ENCODE peak calls at places on chromosomes 4 and X, in nine cellular contexts. F is HCT116, A is uterus, O is A549, J is heart left ventricle, E is ovary, D is IMR-90, X is stomach, K is vagina. B is an unnamed sample.

GRCh38 chr4:109989044-109989443 is 76.4 kb downstream of the EGF start:
- DNase-seq in D (no peak), A (no peak), X (no peak), E (no peak), O (peak), F (peak), J (no peak), K (no peak), B (no peak)

GRCh38 chr4:11182586-11183357 is 245.9 kb downstream of the HS3ST1 start:
- DNase-seq in O (no peak), J (no peak), X (no peak), A (no peak), K (no peak), F (no peak), E (no peak), D (peak), B (no peak)

GRCh38 chr4:48268956-48269860 is at the start of gene TEC:
- DNase-seq in K (no peak), F (peak), X (peak), J (peak), D (no peak), E (peak), O (peak), A (no peak), B (peak)

GRCh38 chr4:1899149-1900086 is 28.2 kb downstream of the NSD2 start:
- DNase-seq in X (peak), J (peak), E (peak), K (no peak), O (peak), D (peak), A (peak), F (peak), B (peak)

GRCh38 chr4:4663028-4663427 is 121.2 kb upstream of the STX18 start:
- DNase-seq in X (no peak), O (no peak), J (no peak), F (no peak), D (peak), A (no peak), E (no peak), K (no peak), B (no peak)

GRCh38 chr4:35793045-35793722 is 451.1 kb downstream of the ARAP2 start:
- DNase-seq in O (no peak), E (no peak), K (no peak), F (no peak), X (no peak), A (no peak), J (no peak), D (no peak), B (no peak)

GRCh38 chr4:186644737-186645261 is 78.9 kb downstream of the FAT1 start:
- DNase-seq in O (no peak), K (no peak), A (no peak), J (peak), F (no peak), E (no peak), X (no peak), D (peak), B (no peak)

GRCh38 chr4:1382776-1383727 is 23.2 kb downstream of the NKX1-1 start:
- DNase-seq in D (no peak), E (peak), J (peak), F (no peak), K (no peak), O (no peak), A (no peak), X (no peak), B (no peak)

GRCh38 chr4:22413416-22413815 is 102.5 kb downstream of the ADGRA3 start:
- DNase-seq in D (no peak), K (no peak), J (no peak), X (no peak), E (no peak), A (no peak), F (no peak), O (no peak), B (no peak)

GRCh38 chr4:46999584-46999983 is 6.2 kb upstream of the GABRA4 start:
- DNase-seq in A (no peak), O (no peak), K (no peak), D (peak), E (no peak), F (no peak), X (no peak), J (no peak), B (no peak)

GRCh38 chr4:161252520-161253141 is 911.2 kb downstream of the FSTL5 start:
- DNase-seq in K (no peak), F (peak), E (no peak), J (no peak), A (no peak), O (peak), X (no peak), D (peak), B (no peak)

GRCh38 chrX:317424-318067 is 1.1 kb downstream of the GTPBP6 start:
- DNase-seq in O (no peak), X (no peak), E (peak), D (no peak), F (no peak), K (no peak), J (no peak), A (no peak), B (no peak)
- H3K4me3 ChIP-seq in O (peak), X (peak), E (peak), D (peak), F (peak), K (peak), J (peak), A (peak), B (peak)

GRCh38 chr4:99859618-99860017 is 34.6 kb downstream of the LAMTOR3 start:
- DNase-seq in E (no peak), O (no peak), F (no peak), J (no peak), K (no peak), X (no peak), A (no peak), D (no peak), B (peak)
- TF ChIP-seq POLR2A in E (no peak), O (no peak), F (no peak), J (no peak), K (no peak), X (no peak), A (no peak), D (no peak), B (no peak)

GRCh38 chr4:108072300-108072699 is 82.6 kb downstream of the HADH start:
- DNase-seq in F (no peak), A (no peak), O (no peak), J (no peak), E (no peak), X (no peak), D (no peak), K (no peak), B (peak)
- TF ChIP-seq CTCF in F (no peak), A (no peak), O (no peak), J (no peak), E (no peak), X (no peak), D (no peak), K (no peak), B (no peak)

DNA sequence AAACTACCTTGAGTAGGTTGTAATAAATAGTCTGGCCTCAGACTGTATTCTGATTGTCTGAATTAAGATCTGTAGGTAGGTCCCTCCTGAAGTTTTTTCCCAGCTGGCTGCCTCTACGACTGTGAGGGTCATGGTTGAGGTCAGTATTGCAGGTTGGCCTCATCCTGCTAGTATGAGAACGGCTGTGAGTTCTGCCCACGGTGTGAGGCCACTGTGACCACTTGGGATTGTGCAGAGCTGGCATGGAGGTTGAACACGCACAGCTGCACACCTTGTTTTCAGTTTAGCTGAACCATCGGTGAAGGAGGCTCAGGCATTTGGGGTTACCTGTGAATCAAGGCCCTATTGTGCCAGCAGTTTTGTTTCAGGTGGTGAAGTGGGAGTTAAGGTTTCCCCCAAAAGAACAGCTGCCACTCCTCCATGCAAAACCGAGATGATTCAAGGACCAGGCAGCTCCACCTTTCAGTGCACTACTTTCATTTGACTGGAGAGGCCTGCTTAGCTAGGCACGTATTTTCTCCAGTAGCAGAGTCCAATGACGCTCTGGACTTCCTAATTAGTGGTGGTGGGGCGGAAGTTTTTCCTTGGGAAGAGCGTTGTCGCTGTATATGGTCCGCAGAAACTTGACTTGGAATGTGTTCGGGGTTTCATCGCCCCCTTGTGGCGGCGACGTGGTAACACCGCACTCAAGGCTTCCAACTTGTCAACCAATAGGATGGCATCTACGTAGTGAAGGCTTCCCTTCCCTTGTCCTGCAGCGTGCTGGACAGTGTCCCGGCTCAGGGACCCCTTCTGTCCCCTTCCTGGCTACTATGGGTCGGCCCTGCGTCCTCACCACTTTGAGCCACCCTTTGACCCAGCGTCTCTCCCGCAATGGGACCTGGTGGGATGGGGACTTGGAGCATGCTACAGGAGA is 13.8 kb downstream of the CMC4 start:
- DNase-seq in X (peak), A (peak), O (peak), E (peak), D (peak), F (peak), K (no peak), J (peak), B (peak)
- H3K4me3 ChIP-seq in X (peak), A (no peak), O (peak), E (no peak), D (no peak), F (peak), K (no peak), J (no peak), B (no peak)

B was measured in thyroid gland.